ENCODE peak calls at places on chromosomes 1 and 21, in nine cellular contexts. T is ovary, H is adrenal gland, G is AG09309, J is Panc1, Z is astrocyte of the spinal cord, E is mammary epithelial cell, I is heart left ventricle, V is cardiac fibroblast. W is an unnamed sample.

GRCh38 chr1:156471496-156472490 is 28.8 kb downstream of the MEF2D start:
- DNase-seq in I (peak), V (peak), T (peak), Z (no peak), H (peak), J (no peak), G (no peak), E (no peak), W (peak)

GRCh38 chr1:160103658-160104519 is 5.5 kb upstream of the IGSF8 start:
- DNase-seq in J (no peak), Z (no peak), E (no peak), T (no peak), G (no peak), H (no peak), I (no peak), V (no peak), W (no peak)

GRCh38 chr1:63269571-63269970 is 52.8 kb upstream of the FOXD3 start:
- DNase-seq in Z (no peak), G (no peak), I (no peak), J (no peak), E (no peak), V (no peak), T (no peak), H (no peak), W (no peak)

GRCh38 chr1:214685906-214686305 is 82.9 kb downstream of the CENPF start:
- DNase-seq in H (no peak), T (no peak), G (no peak), Z (peak), J (no peak), V (peak), I (no peak), E (no peak), W (peak)

GRCh38 chr1:69246721-69247120 is 321.0 kb upstream of the LRRC7 start:
- DNase-seq in G (no peak), Z (no peak), I (no peak), T (no peak), V (peak), E (no peak), H (no peak), J (no peak), W (no peak)

GRCh38 chr1:16975211-16975610 is 5.2 kb downstream of the MFAP2 start:
- DNase-seq in J (no peak), H (no peak), V (no peak), T (no peak), I (no peak), Z (no peak), E (no peak), G (no peak), W (no peak)

GRCh38 chr1:64471218-64471719 is 1.3 kb downstream of the CACHD1 start:
- DNase-seq in G (no peak), T (peak), I (peak), V (no peak), Z (peak), H (peak), J (no peak), E (peak), W (peak)

GRCh38 chr21:36211660-36212512 is 55.3 kb downstream of the DOP1B start:
- DNase-seq in H (no peak), E (peak), Z (peak), J (no peak), T (no peak), G (peak), I (no peak), V (peak), W (peak)

GRCh38 chr1:15526021-15526489 is 593 bp upstream of the DNAJC16 start:
- DNase-seq in G (no peak), V (no peak), I (no peak), H (no peak), T (peak), Z (no peak), E (no peak), J (no peak), W (no peak)

GRCh38 chr1:243432136-243432535 is 176.3 kb downstream of the SDCCAG8 start:
- DNase-seq in H (no peak), T (no peak), J (no peak), Z (no peak), I (no peak), E (no peak), G (no peak), V (no peak), W (no peak)

GRCh38 chr21:25467891-25468290 is 139.4 kb downstream of the MRPL39 start:
- DNase-seq in J (no peak), T (no peak), V (no peak), I (no peak), G (no peak), H (no peak), Z (no peak), E (peak), W (no peak)

GRCh38 chr1:152515454-152515823 is 1.2 kb downstream of the CRCT1 start:
- DNase-seq in V (peak), I (no peak), T (peak), J (no peak), H (no peak), G (no peak), Z (no peak), E (peak), W (peak)

GRCh38 chr21:26280715-26281310 is 110.2 kb upstream of the APP start:
- DNase-seq in V (no peak), E (no peak), H (no peak), T (no peak), Z (no peak), G (no peak), J (no peak), I (no peak), W (no peak)

GRCh38 chr1:222288056-222288455 is 259.8 kb downstream of the HHIPL2 start:
- DNase-seq in E (peak), T (no peak), I (no peak), Z (peak), V (no peak), G (no peak), H (peak), J (no peak), W (peak)

GRCh38 chr1:44645466-44646244 is 28.6 kb downstream of the TMEM53 start:
- DNase-seq in J (no peak), T (peak), E (no peak), V (peak), G (no peak), I (no peak), H (peak), Z (peak), W (peak)

GRCh38 chr1:86503477-86504129 is 34.9 kb downstream of the CLCA1 start:
- DNase-seq in V (peak), E (no peak), T (peak), G (no peak), J (no peak), I (peak), H (peak), Z (no peak), W (peak)

GRCh38 chr21:15409031-15409430 is 320.8 kb upstream of the USP25 start:
- DNase-seq in G (no peak), T (no peak), I (no peak), E (no peak), Z (no peak), H (no peak), J (no peak), V (no peak), W (no peak)

GRCh38 chr1:62025892-62026291 is 168.8 kb upstream of the L1TD1 start:
- DNase-seq in I (no peak), H (no peak), G (no peak), T (no peak), V (no peak), E (no peak), J (no peak), Z (no peak), W (no peak)

GRCh38 chr1:30727796-30728195 is 4.4 kb upstream of the MATN1 start:
- DNase-seq in H (no peak), E (no peak), J (no peak), I (no peak), V (peak), G (no peak), Z (peak), T (no peak), W (peak)

GRCh38 chr21:45639206-45640000 is 4.1 kb upstream of the PCBP3 start:
- DNase-seq in J (no peak), Z (peak), G (no peak), E (no peak), V (no peak), H (no peak), I (no peak), T (no peak), W (no peak)

GRCh38 chr21:36134820-36135390 is at the start of gene CBR3:
- DNase-seq in T (peak), J (no peak), G (no peak), E (no peak), H (peak), Z (peak), I (peak), V (peak), W (peak)

GRCh38 chr21:36464590-36464989 is 15.3 kb downstream of the CLDN14 start:
- DNase-seq in Z (no peak), V (no peak), H (no peak), J (no peak), E (no peak), T (no peak), G (no peak), I (no peak), W (no peak)

GRCh38 chr1:204716687-204717086 is 31.1 kb upstream of the LRRN2 start:
- DNase-seq in G (no peak), J (no peak), V (no peak), T (no peak), H (no peak), Z (no peak), E (no peak), I (no peak), W (no peak)

GRCh38 chr1:196531737-196532514 is 76.3 kb downstream of the KCNT2 start:
- DNase-seq in V (peak), J (no peak), T (no peak), E (no peak), G (no peak), Z (no peak), I (no peak), H (no peak), W (no peak)

GRCh38 chr1:154866995-154867795 is 2.9 kb downstream of the KCNN3 start:
- DNase-seq in H (peak), G (no peak), V (peak), Z (peak), T (peak), J (no peak), E (no peak), I (no peak), W (peak)

GRCh38 chr1:17232759-17233661 is 15.9 kb upstream of the PADI3 start:
- DNase-seq in J (peak), E (peak), I (no peak), V (peak), H (no peak), G (peak), T (no peak), Z (peak), W (peak)

GRCh38 chr1:93453911-93454310 is 6.0 kb downstream of the FNBP1L start:
- DNase-seq in Z (no peak), E (peak), T (no peak), I (no peak), G (no peak), V (no peak), H (no peak), J (no peak), W (no peak)

GRCh38 chr21:33478182-33478581 is 1.6 kb downstream of the TMEM50B start:
- DNase-seq in I (no peak), T (no peak), E (no peak), V (no peak), Z (no peak), J (no peak), H (no peak), G (no peak), W (no peak)

GRCh38 chr1:21439721-21440629 is at the start of gene NBPF3:
- DNase-seq in G (no peak), I (peak), J (peak), H (peak), V (peak), T (peak), Z (peak), E (peak), W (peak)

GRCh38 chr21:46048926-46049889 is 48.7 kb upstream of the COL6A2 start:
- DNase-seq in G (peak), J (no peak), Z (peak), V (peak), T (peak), E (peak), I (peak), H (peak), W (peak)

GRCh38 chr1:22350171-22350961 is 101.3 kb upstream of the ZBTB40 start:
- DNase-seq in Z (no peak), V (no peak), E (no peak), J (no peak), T (no peak), I (no peak), G (no peak), H (no peak), W (no peak)

GRCh38 chr1:174021611-174022079 is 512 bp downstream of the RC3H1 start:
- DNase-seq in V (peak), H (peak), G (no peak), T (peak), I (peak), Z (peak), J (no peak), E (peak), W (peak)

GRCh38 chr1:20992327-20993056 is 184.2 kb downstream of the EIF4G3 start:
- DNase-seq in I (no peak), Z (peak), T (no peak), V (peak), J (no peak), E (no peak), H (no peak), G (no peak), W (peak)

GRCh38 chr1:193310569-193310968 is 124.2 kb upstream of the B3GALT2 start:
- DNase-seq in V (no peak), I (no peak), G (no peak), H (no peak), Z (no peak), E (no peak), J (no peak), T (no peak), W (no peak)

GRCh38 chr21:27645285-27645684 is 678.4 kb upstream of the ADAMTS5 start:
- DNase-seq in G (no peak), J (no peak), I (no peak), T (no peak), V (no peak), H (no peak), Z (peak), E (peak), W (peak)

GRCh38 chr1:173297798-173298391 is 90.8 kb upstream of the TNFSF4 start:
- DNase-seq in I (no peak), H (no peak), T (no peak), J (no peak), V (no peak), E (no peak), G (no peak), Z (peak), W (no peak)

GRCh38 chr1:111747282-111747734 is 8.1 kb upstream of the INKA2 start:
- DNase-seq in T (no peak), E (peak), Z (peak), I (peak), J (no peak), G (no peak), V (peak), H (peak), W (peak)

GRCh38 chr1:20290624-20291597 is at the start of gene VWA5B1:
- DNase-seq in V (peak), G (no peak), H (no peak), J (no peak), E (no peak), T (no peak), Z (no peak), I (no peak), W (no peak)

GRCh38 chr21:45831991-45832740 is 149.4 kb upstream of the COL6A1 start:
- DNase-seq in Z (peak), V (peak), I (no peak), G (no peak), T (no peak), H (no peak), J (no peak), E (peak), W (peak)

GRCh38 chr21:41750051-41750450 is 16.8 kb downstream of the RIPK4 start:
- DNase-seq in E (no peak), Z (no peak), H (no peak), T (no peak), G (no peak), V (no peak), J (no peak), I (no peak), W (peak)

GRCh38 chr21:41753001-41753725 is 13.7 kb downstream of the RIPK4 start:
- DNase-seq in Z (no peak), E (no peak), J (no peak), V (no peak), G (no peak), H (no peak), I (no peak), T (no peak), W (no peak)

GRCh38 chr21:41750532-41751151 is 16.2 kb downstream of the RIPK4 start:
- DNase-seq in H (no peak), V (no peak), I (no peak), E (no peak), T (no peak), J (no peak), G (no peak), Z (no peak), W (no peak)

GRCh38 chr21:41752231-41752681 is 14.6 kb downstream of the RIPK4 start:
- DNase-seq in G (no peak), V (peak), T (no peak), Z (peak), H (no peak), I (no peak), J (no peak), E (peak), W (peak)

DNA sequence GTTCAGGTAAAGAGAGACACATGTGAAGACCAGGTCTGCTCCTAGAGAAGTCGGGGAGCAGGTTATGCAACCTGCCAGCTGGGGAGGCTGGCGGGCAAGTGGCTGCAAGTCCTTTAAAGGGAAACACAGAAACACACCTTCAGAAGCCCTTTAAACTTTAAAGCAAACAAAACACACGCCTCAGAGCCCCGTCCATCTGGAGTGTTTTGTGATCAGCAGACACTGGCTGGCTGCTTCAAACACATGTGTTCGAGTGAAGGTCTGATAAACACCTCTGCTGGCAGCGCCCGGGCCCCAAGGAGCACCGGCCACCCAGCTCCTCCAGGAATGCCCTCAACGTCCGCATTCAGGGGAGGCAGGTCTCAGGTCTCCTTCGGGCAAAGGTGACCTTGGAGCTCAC is 15.2 kb downstream of the RIPK4 start:
- DNase-seq in I (no peak), T (no peak), E (peak), H (no peak), V (no peak), Z (no peak), J (no peak), G (no peak), W (no peak)
- TF ChIP-seq CTCF in I (no peak), T (no peak), E (no peak), H (no peak), V (no peak), Z (no peak), J (no peak), G (no peak), W (no peak)

DNA sequence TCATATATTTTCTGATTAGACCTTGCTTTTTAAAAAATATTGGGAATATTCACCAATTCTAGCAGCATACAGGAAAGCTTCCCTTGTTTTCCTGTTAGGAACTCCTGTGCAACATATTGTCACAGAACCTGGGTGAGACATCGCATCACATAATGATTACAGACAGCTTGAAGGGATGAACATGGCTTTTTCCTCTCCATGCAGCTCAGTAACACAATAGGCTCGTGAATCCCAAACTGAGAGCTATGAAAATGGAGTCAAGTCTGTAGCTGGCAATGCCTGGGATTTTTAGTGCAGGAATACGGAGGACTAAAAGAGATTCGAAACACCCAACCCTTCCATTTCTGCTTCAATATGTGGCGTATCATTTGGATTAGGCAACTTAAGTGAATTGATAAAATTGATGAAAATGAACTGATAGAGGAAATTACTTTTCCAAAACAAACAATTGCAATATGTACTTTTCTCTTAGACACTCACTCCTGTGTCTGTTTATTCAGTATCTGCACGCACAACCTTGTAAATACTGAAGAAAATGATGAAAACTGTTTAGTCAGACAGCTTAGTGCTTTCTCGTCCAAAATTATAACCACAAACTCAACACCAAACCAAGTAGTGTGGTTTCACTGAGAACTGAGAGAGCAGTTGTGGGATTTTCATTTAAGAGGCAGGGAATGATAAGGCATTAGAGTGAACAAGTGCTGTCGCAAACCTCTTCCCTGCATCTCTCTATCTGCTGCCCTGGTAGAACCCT is 250.4 kb downstream of the PTBP2 start:
- DNase-seq in E (no peak), T (no peak), V (peak), J (no peak), G (no peak), I (no peak), H (no peak), Z (peak), W (no peak)
- H3K4me3 ChIP-seq in E (no peak), T (no peak), V (no peak), J (no peak), G (no peak), I (no peak), H (no peak), Z (no peak), W (no peak)

GRCh38 chr1:235835226-235835625 is 31.5 kb downstream of the LYST start:
- DNase-seq in T (peak), G (no peak), J (no peak), Z (peak), V (peak), I (peak), E (no peak), H (peak), W (peak)
- TF ChIP-seq CTCF in T (no peak), G (no peak), J (peak), Z (no peak), V (no peak), I (no peak), E (no peak), H (no peak), W (peak)

GRCh38 chr21:31450971-31451370 is 106.9 kb upstream of the TIAM1 start:
- DNase-seq in T (no peak), Z (no peak), V (no peak), J (no peak), G (no peak), I (no peak), H (no peak), E (no peak), W (no peak)
- H3K4me3 ChIP-seq in T (no peak), Z (no peak), V (no peak), J (no peak), G (no peak), I (no peak), H (no peak), E (no peak), W (no peak)

DNA sequence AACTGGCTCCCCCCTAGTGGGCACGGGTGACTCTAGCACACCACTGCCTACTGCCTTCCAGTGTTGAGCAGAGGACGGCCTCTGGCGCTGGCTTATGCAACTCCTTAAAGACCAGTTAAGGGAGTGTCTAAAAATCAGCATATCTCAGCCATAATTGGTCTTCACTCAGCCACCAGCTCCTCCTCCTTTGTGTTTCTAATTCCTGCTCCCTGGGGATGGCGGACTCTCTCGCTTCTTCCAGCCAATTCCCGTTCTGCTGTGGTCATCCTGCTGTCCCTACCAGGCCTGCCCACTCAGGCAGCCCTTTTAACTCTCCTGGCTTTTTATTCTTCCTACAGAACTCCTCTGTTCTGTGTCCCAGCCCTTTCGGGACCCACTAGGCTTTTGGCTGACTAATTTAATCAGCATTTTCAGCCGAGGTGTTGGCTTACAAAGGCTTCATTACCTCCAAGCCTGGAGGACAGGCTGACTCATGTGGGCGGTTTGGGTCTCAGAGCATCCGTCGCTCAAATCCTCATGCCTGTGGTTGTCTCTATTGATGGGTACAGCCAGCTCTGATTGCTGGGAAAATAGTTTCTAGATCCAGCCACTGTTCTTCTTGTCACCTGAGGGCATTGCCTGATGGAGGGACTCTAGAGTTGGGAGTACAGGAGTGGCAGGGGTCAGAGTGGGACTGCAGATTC is 332.5 kb downstream of the CAMTA1 start:
- DNase-seq in H (peak), G (peak), I (no peak), Z (peak), V (peak), E (peak), T (no peak), J (no peak), W (peak)
- TF ChIP-seq CTCF in H (no peak), G (peak), I (no peak), Z (peak), V (peak), E (peak), T (no peak), J (no peak), W (peak)